ENCODE peak calls at places on chromosomes 11 and 22, in five cellular contexts. D is IMR-90, J is trophoblast cell, M is H1, A is mesenchymal stem cell. R is an unnamed sample.

GRCh38 chr11:68090706-68091105 is 30.5 kb downstream of the CHKA start:
- DNase-seq in D (peak; percentile 11), J (no peak), M (no peak), A (no peak), R (no peak)

GRCh38 chr22:46797355-46797754 is 34.9 kb downstream of the TBC1D22A start:
- DNase-seq in D (peak; percentile 55), J (peak; percentile 63), M (no peak), A (peak; percentile 30), R (no peak)

GRCh38 chr11:30503156-30503555 is 83.0 kb downstream of the MPPED2 start:
- DNase-seq in D (no peak), J (no peak), M (no peak), A (no peak), R (no peak)

GRCh38 chr11:79255965-79256364 is 184.9 kb downstream of the TENM4 start:
- DNase-seq in D (no peak), J (no peak), M (no peak), A (no peak), R (no peak)

GRCh38 chr11:9664276-9665171 is 647 bp downstream of the SWAP70 start:
- DNase-seq in D (peak; percentile 34), J (peak; percentile 83), M (no peak), A (peak; percentile 70), R (no peak)

GRCh38 chr11:8867856-8868705 is 42.9 kb upstream of the AKIP1 start:
- DNase-seq in D (peak; percentile 63), J (peak; percentile 96), M (no peak), A (peak; percentile 58), R (no peak)

GRCh38 chr22:31852691-31853370 is 91.5 kb upstream of the YWHAH start:
- DNase-seq in D (peak; percentile 21), J (no peak), M (no peak), A (no peak), R (no peak)

GRCh38 chr11:17244046-17244445 is 32.5 kb upstream of the NUCB2 start:
- DNase-seq in D (no peak), J (no peak), M (no peak), A (no peak), R (no peak)

GRCh38 chr11:103055174-103055890 is 36.6 kb downstream of the DCUN1D5 start:
- DNase-seq in D (peak; percentile 65), J (peak; percentile 91), M (no peak), A (peak; percentile 62), R (peak; percentile 3)

GRCh38 chr11:44619931-44620725 is 54.7 kb downstream of the CD82 start:
- DNase-seq in D (no peak), J (no peak), M (no peak), A (no peak), R (no peak)

GRCh38 chr22:26891431-26891830 is 234.0 kb downstream of the MIAT start:
- DNase-seq in D (peak; percentile 5), J (no peak), M (no peak), A (no peak), R (no peak)

GRCh38 chr11:46696212-46696558 is 4.2 kb downstream of the ARHGAP1 start:
- DNase-seq in D (no peak), J (no peak), M (no peak), A (no peak), R (no peak)

GRCh38 chr22:31141551-31141950 is 1.2 kb upstream of the PLA2G3 start:
- DNase-seq in D (no peak), J (no peak), M (no peak), A (no peak), R (no peak)

GRCh38 chr11:24679686-24680318 is 182.9 kb downstream of the LUZP2 start:
- DNase-seq in D (peak; percentile 22), J (peak; percentile 70), M (peak; percentile 3), A (no peak), R (no peak)

GRCh38 chr11:57758174-57758573 is 3.4 kb upstream of the CTNND1 start:
- DNase-seq in D (no peak), J (no peak), M (no peak), A (no peak), R (no peak)

GRCh38 chr11:123977731-123978347 is at the start of gene OR10S1:
- DNase-seq in D (no peak), J (no peak), M (no peak), A (no peak), R (no peak)

GRCh38 chr22:44753189-44754042 is 1.0 kb downstream of the ARHGAP8 start:
- DNase-seq in D (peak; percentile 81), J (peak; percentile 16), M (no peak), A (no peak), R (no peak)

GRCh38 chr11:37804666-37805065 is 1206.6 kb upstream of the RAG2 start:
- DNase-seq in D (no peak), J (no peak), M (no peak), A (no peak), R (no peak)

GRCh38 chr11:115919341-115920086 is 415.3 kb upstream of the CADM1 start:
- DNase-seq in D (peak; percentile 79), J (peak; percentile 28), M (no peak), A (peak; percentile 67), R (no peak)

GRCh38 chr11:86761978-86762377 is 38.4 kb upstream of the PRSS23 start:
- DNase-seq in D (peak; percentile 72), J (no peak), M (no peak), A (no peak), R (no peak)

GRCh38 chr11:61041755-61042518 is 60.4 kb upstream of the CD5 start:
- DNase-seq in D (no peak), J (no peak), M (peak; percentile 21), A (no peak), R (peak; percentile 35)

GRCh38 chr22:24494535-24495364 is at the start of gene UPB1:
- DNase-seq in D (no peak), J (no peak), M (no peak), A (no peak), R (no peak)

GRCh38 chr11:130159657-130160459 is at the start of gene ST14:
- DNase-seq in D (no peak), J (peak; percentile 40), M (no peak), A (no peak), R (no peak)

GRCh38 chr11:63783925-63784592 is 15.5 kb upstream of the ZFTA start:
- DNase-seq in D (no peak), J (no peak), M (no peak), A (no peak), R (no peak)

GRCh38 chr22:43152355-43153071 is 1.2 kb downstream of the TSPO start:
- DNase-seq in D (peak; percentile 22), J (peak; percentile 29), M (no peak), A (peak; percentile 55), R (no peak)

GRCh38 chr22:40345801-40346177 is 511 bp upstream of the ADSL start:
- DNase-seq in D (no peak), J (peak; percentile 67), M (no peak), A (no peak), R (no peak)

GRCh38 chr11:119306373-119306890 is 10.5 kb downstream of the MCAM start:
- DNase-seq in D (peak; percentile 42), J (peak; percentile 37), M (no peak), A (peak; percentile 50), R (no peak)

GRCh38 chr11:74611369-74611861 is 19.0 kb downstream of the POLD3 start:
- DNase-seq in D (peak; percentile 87), J (peak; percentile 70), M (no peak), A (peak; percentile 68), R (no peak)

GRCh38 chr11:96781082-96781481 is 391.3 kb downstream of the JRKL start:
- DNase-seq in D (no peak), J (no peak), M (no peak), A (no peak), R (no peak)

GRCh38 chr11:64383580-64383979 is 24.6 kb downstream of the RPS6KA4 start:
- DNase-seq in D (no peak), J (no peak), M (no peak), A (no peak), R (no peak)

GRCh38 chr22:16914006-16914405 is 88.8 kb upstream of the XKR3 start:
- DNase-seq in D (no peak), J (no peak), M (no peak), A (no peak), R (no peak)
- H2AFZ ChIP-seq in D (no peak overlapping the region), J (no peak overlapping the region), M (no peak overlapping the region), A (no peak overlapping the region), R (no peak overlapping the region)

GRCh38 chr22:17884951-17885350 is 110.7 kb upstream of the BID start:
- DNase-seq in D (peak; percentile 16), J (no peak), M (no peak), A (no peak), R (no peak)
- H4K8ac ChIP-seq in D (no peak overlapping the region), J (no peak overlapping the region), M (no peak overlapping the region), A (no peak overlapping the region), R (no peak overlapping the region)

GRCh38 chr11:125372911-125373310 is 123.2 kb downstream of the FEZ1 start:
- DNase-seq in D (no peak), J (no peak), M (no peak), A (no peak), R (no peak)
- H2AK5ac ChIP-seq in D (no peak overlapping the region), J (no peak overlapping the region), M (no peak overlapping the region), A (no peak overlapping the region), R (no peak overlapping the region)

GRCh38 chr11:88174627-88175003 is 628 bp downstream of the RAB38 start:
- DNase-seq in D (peak; percentile 86), J (peak; percentile 42), M (peak; percentile 5), A (peak; percentile 90), R (peak; percentile 29)
- H2AFZ ChIP-seq in D (peak overlapping the region; percentile 94), J (no peak overlapping the region), M (peak overlapping the region; percentile 76), A (peak overlapping the region; percentile 58), R (peak overlapping the region; percentile 74)

DNA sequence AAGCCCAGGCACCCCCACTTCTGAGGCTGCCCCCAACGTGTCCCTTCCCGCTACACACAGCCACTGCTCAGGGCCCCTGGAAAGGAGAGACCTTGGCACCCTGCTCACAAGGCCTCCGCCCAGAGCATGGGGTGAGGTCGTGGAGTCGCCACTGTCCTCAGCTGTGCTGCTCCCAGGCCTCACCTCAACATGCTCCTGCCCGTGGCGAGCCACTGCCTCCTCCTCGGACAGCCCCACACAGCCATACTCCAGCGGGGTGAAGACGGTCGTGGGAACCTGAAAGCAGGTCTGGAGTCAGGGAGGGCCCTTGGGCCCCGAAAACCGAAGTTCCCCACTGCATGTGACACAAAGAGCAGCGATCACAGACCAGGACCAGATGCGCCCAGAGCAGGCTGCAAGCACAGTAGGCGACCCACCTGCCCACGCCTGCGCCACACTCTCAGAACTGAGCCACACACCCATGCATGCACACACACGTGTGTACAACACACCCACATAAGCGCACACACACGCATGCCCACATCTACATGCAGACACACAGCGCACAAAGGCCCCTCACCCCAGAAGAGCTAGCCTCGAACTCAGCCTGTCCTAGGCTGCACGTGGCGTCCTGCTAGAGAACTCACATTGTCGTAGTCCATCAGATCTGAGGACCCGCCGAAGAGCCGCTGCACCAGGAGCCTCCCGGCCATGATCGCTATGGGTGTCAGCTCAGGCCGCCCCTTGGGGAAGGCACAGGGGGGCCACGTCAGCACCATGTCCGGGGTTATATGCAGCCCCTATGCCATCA is 25.5 kb upstream of the GNB1L start:
- DNase-seq in D (no peak), J (no peak), M (no peak), A (no peak), R (no peak)
- H4K8ac ChIP-seq in D (peak overlapping the region; percentile 96), J (peak overlapping the region; percentile 56), M (peak overlapping the region; percentile 86), A (peak overlapping the region; percentile 58), R (peak overlapping the region; percentile 92)

GRCh38 chr22:23178512-23179254 is 1.6 kb upstream of the BCR start:
- DNase-seq in D (peak; percentile 38), J (peak; percentile 73), M (peak; percentile 39), A (peak; percentile 58), R (no peak)
- H2AK5ac ChIP-seq in D (no peak overlapping the region), J (no peak overlapping the region), M (no peak overlapping the region), A (peak overlapping the region; percentile 30), R (no peak overlapping the region)

R was measured in neuronal stem cell.